ENCODE peak calls at places on chromosomes 16 and 17, in nine cellular contexts. T is left ventricle myocardium inferior; I is bronchial epithelial cell; F is ascending aorta; O is NCI-H2171; A is activated T-helper 1 cell treated with anti-CD3 and anti-CD28 coated beads, Interleukin-12 subunit alpha, Interleukin-12 subunit beta, Interleukin-2, Interleukin-4 antibody, amounts not matched to agents 30 ng/mL and 10 ng/mL and 1 ng/mL, durations not matched to agents 14 hours and 24 hours and 36 hours; U is activated naive CD4-positive, alpha-beta T cell treated with anti-CD3 and anti-CD28 coated beads for 36 hours; M is ELF-1; G is endodermal cell. S is an unnamed sample.

GRCh38 chr17:81863123-81863675 is 2.9 kb upstream of the P4HB start:
- DNase-seq in F (no peak), U (no peak), I (no peak), M (no peak), O (no peak), T (no peak), A (no peak), G (no peak), S (no peak)

GRCh38 chr17:17228521-17229279 is 8.3 kb downstream of the FLCN start:
- DNase-seq in T (no peak), M (no peak), O (no peak), U (no peak), G (no peak), I (no peak), A (no peak), F (no peak), S (no peak)

GRCh38 chr17:63571632-63572310 is 21.5 kb downstream of the DCAF7 start:
- DNase-seq in M (no peak), G (peak; percentile 5), U (no peak), F (no peak), I (peak; percentile 58), O (no peak), T (no peak), A (no peak), S (no peak)

GRCh38 chr16:11170696-11171447 is 85.1 kb downstream of the SOCS1 start:
- DNase-seq in M (no peak), O (no peak), I (no peak), U (no peak), A (no peak), F (no peak), T (no peak), G (no peak), S (no peak)

GRCh38 chr17:81740395-81740961 is 28.4 kb downstream of the SLC25A10 start:
- DNase-seq in T (no peak), A (no peak), F (no peak), I (no peak), G (no peak), O (no peak), M (no peak), U (no peak), S (no peak)

GRCh38 chr16:71467810-71468209 is 5.8 kb upstream of the ZNF23 start:
- DNase-seq in G (peak; percentile 92), I (no peak), F (no peak), T (no peak), A (no peak), M (peak; percentile 80), U (peak; percentile 41), O (no peak), S (no peak)

GRCh38 chr17:61400058-61400785 is 579 bp downstream of the TBX2 start:
- DNase-seq in M (peak; percentile 55), F (peak; percentile 70), O (no peak), I (no peak), G (peak; percentile 87), U (no peak), T (no peak), A (no peak), S (peak; percentile 36)

GRCh38 chr17:51165680-51166197 is 472 bp upstream of the NME2 start:
- DNase-seq in I (peak; percentile 38), O (peak; percentile 77), T (no peak), M (no peak), F (no peak), U (no peak), G (no peak), A (no peak), S (no peak)

GRCh38 chr16:81686391-81687182 is 92.5 kb upstream of the PLCG2 start:
- DNase-seq in U (no peak), I (no peak), F (no peak), O (no peak), M (no peak), T (no peak), A (no peak), G (no peak), S (no peak)

GRCh38 chr16:78096386-78096785 is 3.1 kb upstream of the WWOX start:
- DNase-seq in F (no peak), O (no peak), G (no peak), I (peak; percentile 66), T (no peak), U (no peak), A (no peak), M (no peak), S (no peak)

GRCh38 chr17:29760771-29761682 is 138.3 kb upstream of the CORO6 start:
- DNase-seq in O (peak; percentile 60), I (peak; percentile 67), A (peak; percentile 91), M (peak; percentile 85), F (peak; percentile 95), G (peak; percentile 91), T (peak; percentile 94), U (peak; percentile 95), S (peak; percentile 86)

GRCh38 chr17:19646788-19647696 is 1.5 kb upstream of the ALDH3A2 start:
- DNase-seq in G (peak; percentile 88), I (peak; percentile 49), M (peak; percentile 50), U (peak; percentile 27), O (no peak), T (no peak), F (no peak), A (no peak), S (peak; percentile 13)

GRCh38 chr17:57528084-57528451 is 217.0 kb downstream of the CCDC182 start:
- DNase-seq in G (no peak), T (no peak), O (no peak), A (no peak), U (no peak), M (no peak), F (no peak), I (no peak), S (no peak)

GRCh38 chr16:68257906-68258800 is 6.2 kb upstream of the SLC7A6 start:
- DNase-seq in O (no peak), T (peak; percentile 50), U (no peak), G (no peak), M (peak; percentile 26), A (no peak), I (peak; percentile 52), F (peak; percentile 85), S (no peak)